ENCODE peak calls at places on chromosomes 1 and 21, in seven cellular contexts. I is H1, H is HCT116, B is K562, Q is SK-N-SH, M is GM12878, O is HepG2. V is an unnamed sample.
A peak's percentile ranks its signal among the peaks of the same experiment; 100 is the strongest.

GRCh38 chr21:26116456-26117011 is 54.0 kb downstream of the APP start:
- DNase-seq in I (no peak), H (no peak), B (no peak), Q (peak; percentile 27), M (no peak), O (peak; percentile 23), V (peak; percentile 24)

GRCh38 chr1:197481101-197481500 is 213.0 kb downstream of the CRB1 start:
- DNase-seq in I (no peak), H (no peak), B (no peak), Q (no peak), M (no peak), O (no peak), V (no peak)

GRCh38 chr1:47434051-47434842 is 3.6 kb upstream of the FOXD2 start:
- DNase-seq in I (no peak), H (no peak), B (no peak), Q (peak; percentile 58), M (no peak), O (no peak), V (no peak)

GRCh38 chr1:27605300-27605766 is 1.4 kb upstream of the AHDC1 start:
- DNase-seq in I (no peak), H (no peak), B (no peak), Q (no peak), M (no peak), O (no peak), V (no peak)

GRCh38 chr1:200036616-200037270 is 9.2 kb downstream of the NR5A2 start:
- DNase-seq in I (no peak), H (no peak), B (no peak), Q (no peak), M (no peak), O (no peak), V (no peak)

GRCh38 chr1:89995595-89996397 is 886 bp downstream of the ZNF326 start:
- DNase-seq in I (no peak), H (no peak), B (peak; percentile 11), Q (no peak), M (no peak), O (peak; percentile 30), V (no peak)

GRCh38 chr1:220577926-220578325 is 50.0 kb downstream of the MARK1 start:
- DNase-seq in I (no peak), H (no peak), B (no peak), Q (no peak), M (no peak), O (no peak), V (no peak)

GRCh38 chr1:20992327-20993056 is 184.2 kb downstream of the EIF4G3 start:
- DNase-seq in I (no peak), H (no peak), B (no peak), Q (no peak), M (no peak), O (no peak), V (no peak)

GRCh38 chr1:162699366-162699765 is 67.1 kb downstream of the DDR2 start:
- DNase-seq in I (no peak), H (no peak), B (no peak), Q (no peak), M (no peak), O (no peak), V (peak; percentile 69)

GRCh38 chr1:18059206-18059605 is 48.4 kb upstream of the IGSF21 start:
- DNase-seq in I (no peak), H (no peak), B (no peak), Q (no peak), M (no peak), O (no peak), V (no peak)

GRCh38 chr1:211588711-211589110 is 9.8 kb upstream of the SLC30A1 start:
- DNase-seq in I (no peak), H (no peak), B (no peak), Q (no peak), M (no peak), O (no peak), V (no peak)

GRCh38 chr1:14915356-14916054 is 238.0 kb upstream of the TMEM51 start:
- DNase-seq in I (no peak), H (peak; percentile 28), B (peak; percentile 77), Q (peak; percentile 84), M (no peak), O (peak; percentile 39), V (peak; percentile 54)

GRCh38 chr1:170560681-170561285 is 28.8 kb downstream of the GORAB start:
- DNase-seq in I (no peak), H (no peak), B (no peak), Q (no peak), M (no peak), O (no peak), V (no peak)

GRCh38 chr21:31078796-31079195 is 40.5 kb upstream of the KRTAP19-8 start:
- DNase-seq in I (no peak), H (no peak), B (no peak), Q (no peak), M (peak; percentile 46), O (no peak), V (no peak)

GRCh38 chr21:35265170-35265877 is 216.2 kb upstream of the RUNX1 start:
- DNase-seq in I (no peak), H (peak; percentile 52), B (peak; percentile 28), Q (no peak), M (no peak), O (no peak), V (no peak)

GRCh38 chr1:101509370-101509769 is 272.6 kb downstream of the S1PR1 start:
- DNase-seq in I (no peak), H (no peak), B (no peak), Q (no peak), M (no peak), O (no peak), V (no peak)

GRCh38 chr1:101039245-101039644 is 13.7 kb upstream of the DPH5 start:
- DNase-seq in I (no peak), H (no peak), B (no peak), Q (no peak), M (no peak), O (no peak), V (no peak)

GRCh38 chr1:33588726-33589125 is 116.3 kb downstream of the ZSCAN20 start:
- DNase-seq in I (no peak), H (no peak), B (no peak), Q (no peak), M (no peak), O (no peak), V (no peak)

GRCh38 chr21:43793243-43793642 is 3.9 kb downstream of the RRP1 start:
- DNase-seq in I (no peak), H (no peak), B (no peak), Q (no peak), M (no peak), O (no peak), V (no peak)

GRCh38 chr21:14995695-14996490 is 68.9 kb downstream of the NRIP1 start:
- DNase-seq in I (no peak), H (no peak), B (no peak), Q (no peak), M (no peak), O (no peak), V (no peak)

GRCh38 chr1:44608141-44608540 is 66.1 kb downstream of the TMEM53 start:
- DNase-seq in I (no peak), H (no peak), B (peak; percentile 47), Q (no peak), M (no peak), O (peak; percentile 23), V (peak; percentile 12)

GRCh38 chr1:211287218-211287617 is 28.1 kb downstream of the RCOR3 start:
- DNase-seq in I (no peak), H (no peak), B (no peak), Q (no peak), M (no peak), O (no peak), V (no peak)

GRCh38 chr1:214551052-214551435 is 358 bp downstream of the PTPN14 start:
- DNase-seq in I (no peak), H (no peak), B (no peak), Q (peak; percentile 75), M (no peak), O (no peak), V (no peak)

GRCh38 chr1:156128749-156129682 is 14.5 kb downstream of the LMNA start:
- DNase-seq in I (no peak), H (no peak), B (no peak), Q (no peak), M (no peak), O (no peak), V (no peak)

GRCh38 chr1:156126701-156127534 is 12.4 kb downstream of the LMNA start:
- DNase-seq in I (no peak), H (peak; percentile 70), B (peak; percentile 88), Q (no peak), M (peak; percentile 86), O (no peak), V (no peak)

GRCh38 chr1:156124557-156125483 is 10.3 kb downstream of the LMNA start:
- DNase-seq in I (no peak), H (no peak), B (peak; percentile 68), Q (no peak), M (peak; percentile 52), O (no peak), V (peak; percentile 86)

GRCh38 chr1:156123356-156124196 is 9.1 kb downstream of the LMNA start:
- DNase-seq in I (no peak), H (peak; percentile 91), B (peak; percentile 98), Q (peak; percentile 79), M (peak; percentile 46), O (peak; percentile 93), V (peak; percentile 95)

GRCh38 chr1:156126043-156126700 is 11.7 kb downstream of the LMNA start:
- DNase-seq in I (no peak), H (peak; percentile 91), B (peak; percentile 88), Q (peak; percentile 83), M (no peak), O (peak; percentile 40), V (no peak)
- TF ChIP-seq JUND in I (no peak), H (no peak), B (peak; percentile 88), Q (peak; percentile 86), M (no peak), O (no peak), V (no peak)

GRCh38 chr1:118116401-118116800 is 68.6 kb downstream of the SPAG17 start:
- DNase-seq in I (no peak), H (no peak), B (no peak), Q (no peak), M (no peak), O (no peak), V (peak; percentile 87)
- TF ChIP-seq JUND in I (no peak), H (no peak), B (no peak), Q (no peak), M (no peak), O (no peak), V (no peak)

DNA sequence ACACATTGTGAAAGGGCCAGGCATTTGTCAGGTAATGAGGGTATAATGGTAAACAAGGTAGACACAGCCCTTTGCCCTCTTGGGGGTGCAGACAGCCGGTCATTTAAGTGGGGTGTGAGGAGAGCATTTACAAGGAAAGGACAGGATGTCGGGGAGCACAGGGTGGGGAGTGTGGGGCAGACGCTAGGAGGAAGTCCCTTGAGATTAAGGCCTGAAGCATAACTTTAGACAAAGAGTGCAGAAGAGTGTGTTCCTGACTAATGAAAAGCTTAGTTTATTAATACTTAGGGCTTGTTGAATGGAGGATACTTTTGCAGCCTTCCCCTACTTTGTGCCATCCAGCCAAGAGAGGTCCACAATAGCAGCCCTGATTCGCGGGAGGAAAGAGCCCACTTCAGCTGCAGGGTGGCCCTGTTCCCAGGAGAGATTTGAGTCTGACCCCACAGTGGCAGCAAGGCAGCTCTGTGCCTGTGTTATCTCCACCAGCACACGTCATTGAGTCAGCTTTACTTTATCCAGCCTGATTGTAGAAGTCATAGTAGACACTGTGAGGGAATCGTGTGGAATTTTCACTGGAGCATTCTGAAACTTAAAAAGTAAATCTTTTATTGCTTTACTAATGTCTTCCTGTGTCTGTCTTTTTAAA is 35.1 kb downstream of the MPZL1 start:
- DNase-seq in I (no peak), H (no peak), B (peak; percentile 84), Q (no peak), M (no peak), O (no peak), V (no peak)
- TF ChIP-seq JUND in I (no peak), H (no peak), B (peak; percentile 91), Q (no peak), M (no peak), O (no peak), V (no peak)

GRCh38 chr1:174433451-174433850 is 14.3 kb upstream of the GPR52 start:
- DNase-seq in I (no peak), H (no peak), B (no peak), Q (no peak), M (no peak), O (no peak), V (no peak)
- TF ChIP-seq JUND in I (no peak), H (no peak), B (no peak), Q (peak; percentile 6), M (no peak), O (no peak), V (no peak)